ENCODE peak calls at places on chromosomes 1 and 21, in five cellular contexts. J is iPS-NIHi11, B is caudate nucleus, K is breast epithelium, Q is brain microvascular endothelial cell. N is an unnamed sample.

GRCh38 chr1:162384116-162384515 is 2.6 kb downstream of the C1orf226 start:
- DNase-seq in K (no peak), J (no peak), B (no peak), Q (no peak), N (no peak)

GRCh38 chr21:38121888-38122705 is 134.7 kb upstream of the KCNJ15 start:
- DNase-seq in J (no peak), B (no peak), K (no peak), Q (no peak), N (no peak)

GRCh38 chr1:214379254-214379970 is 98.5 kb downstream of the SMYD2 start:
- DNase-seq in K (no peak), Q (no peak), J (no peak), B (no peak), N (peak)

GRCh38 chr1:241167121-241167619 is 189.8 kb downstream of the RGS7 start:
- DNase-seq in Q (no peak), J (no peak), B (no peak), K (no peak), N (no peak)

GRCh38 chr1:179146916-179147315 is 65.0 kb downstream of the TOR3A start:
- DNase-seq in B (no peak), Q (no peak), J (no peak), K (no peak), N (no peak)

GRCh38 chr21:31671931-31672330 is 12.4 kb downstream of the SOD1 start:
- DNase-seq in J (no peak), Q (no peak), K (no peak), B (no peak), N (no peak)

GRCh38 chr1:14926818-14927555 is 226.6 kb upstream of the TMEM51 start:
- DNase-seq in J (no peak), K (no peak), B (peak), Q (no peak), N (no peak)

GRCh38 chr1:61781151-61781550 is 38.9 kb downstream of the PATJ start:
- DNase-seq in J (no peak), B (no peak), K (no peak), Q (no peak), N (peak)

GRCh38 chr1:12488666-12489354 is 129.2 kb downstream of the DHRS3 start:
- DNase-seq in J (no peak), B (no peak), Q (no peak), K (no peak), N (peak)

GRCh38 chr1:162276493-162276892 is 100.2 kb downstream of the SPATA46 start:
- DNase-seq in Q (no peak), K (no peak), B (no peak), J (peak), N (no peak)

GRCh38 chr21:33317226-33317625 is 7.5 kb upstream of the IFNAR1 start:
- DNase-seq in Q (no peak), J (no peak), B (no peak), K (no peak), N (no peak)

GRCh38 chr1:22547186-22547817 is 16.0 kb upstream of the EPHA8 start:
- DNase-seq in B (no peak), Q (no peak), K (no peak), J (no peak), N (no peak)

GRCh38 chr1:215568287-215568692 is 1.2 kb downstream of the KCTD3 start:
- DNase-seq in K (peak), J (peak), B (peak), Q (peak), N (no peak)

GRCh38 chr1:26284597-26285351 is 4.9 kb downstream of the SH3BGRL3 start:
- DNase-seq in K (peak), J (peak), B (no peak), Q (peak), N (peak)

GRCh38 chr1:182229907-182230522 is 161.6 kb downstream of the GLUL start:
- DNase-seq in Q (no peak), J (peak), B (no peak), K (no peak), N (peak)

GRCh38 chr1:80054129-80054528 is 1047.6 kb upstream of the ADGRL4 start:
- DNase-seq in B (no peak), J (peak), K (no peak), Q (peak), N (no peak)

GRCh38 chr1:6414443-6414844 is 5.3 kb downstream of the HES2 start:
- DNase-seq in B (no peak), K (no peak), J (peak), Q (no peak), N (peak)

GRCh38 chr1:34749983-34750382 is 4.9 kb upstream of the GJB5 start:
- DNase-seq in K (no peak), B (no peak), J (peak), Q (no peak), N (peak)

GRCh38 chr1:182198006-182198605 is 136.6 kb upstream of the ZNF648 start:
- DNase-seq in J (peak), B (no peak), K (no peak), Q (no peak), N (peak)

GRCh38 chr21:45444385-45444784 is 39.4 kb downstream of the COL18A1 start:
- DNase-seq in J (no peak), Q (no peak), B (no peak), K (no peak), N (no peak)

GRCh38 chr21:45319461-45320211 is 31.9 kb upstream of the POFUT2 start:
- DNase-seq in J (peak), Q (no peak), K (no peak), B (no peak), N (no peak)

GRCh38 chr1:225961659-225962439 is 20.8 kb upstream of the LEFTY2 start:
- DNase-seq in B (no peak), K (no peak), Q (no peak), J (no peak), N (no peak)

GRCh38 chr1:73194965-73195364 is 912.6 kb upstream of the NEGR1 start:
- DNase-seq in J (no peak), Q (no peak), K (no peak), B (no peak), N (no peak)

GRCh38 chr1:113146242-113147072 is 73.5 kb downstream of the LRIG2 start:
- DNase-seq in J (no peak), B (no peak), Q (peak), K (no peak), N (peak)

GRCh38 chr1:89199515-89199914 is 773 bp upstream of the GBP4 start:
- DNase-seq in J (no peak), B (no peak), K (no peak), Q (no peak), N (no peak)

GRCh38 chr21:45070970-45071369 is 3.4 kb upstream of the ADARB1 start:
- DNase-seq in Q (no peak), B (no peak), J (no peak), K (no peak), N (no peak)

GRCh38 chr1:143736562-143736961 is 235.2 kb downstream of the FAM72C start:
- DNase-seq in J (no peak), B (no peak), K (no peak), Q (no peak), N (no peak)

GRCh38 chr1:80594013-80594412 is 1206.7 kb upstream of the ADGRL2 start:
- DNase-seq in Q (no peak), B (no peak), J (peak), K (peak), N (no peak)

GRCh38 chr1:193185861-193186714 is at the start of gene B3GALT2:
- DNase-seq in J (no peak), Q (peak), K (no peak), B (peak), N (no peak)

GRCh38 chr1:24161270-24161669 is 18.3 kb upstream of the IL22RA1 start:
- DNase-seq in K (no peak), B (no peak), Q (no peak), J (no peak), N (no peak)

GRCh38 chr1:150149490-150150453 is at the start of gene PLEKHO1:
- DNase-seq in Q (peak), K (peak), B (peak), J (peak), N (peak)

GRCh38 chr1:14300991-14301703 is 297.3 kb upstream of the KAZN start:
- DNase-seq in B (peak), K (no peak), J (no peak), Q (no peak), N (peak)

GRCh38 chr21:29149771-29150425 is 19.5 kb downstream of the MAP3K7CL start:
- DNase-seq in Q (peak), K (no peak), J (no peak), B (no peak), N (no peak)

GRCh38 chr1:38000529-38001453 is 4.5 kb downstream of the FHL3 start:
- DNase-seq in K (peak), Q (peak), B (no peak), J (peak), N (peak)

GRCh38 chr1:87450615-87451209 is 122.0 kb downstream of the LMO4 start:
- DNase-seq in J (no peak), K (no peak), B (no peak), Q (no peak), N (peak)

GRCh38 chr1:234535763-234536515 is 57.0 kb upstream of the TARBP1 start:
- DNase-seq in Q (peak), J (no peak), B (no peak), K (peak), N (no peak)

GRCh38 chr1:184406454-184406853 is 19.6 kb downstream of the C1orf21 start:
- DNase-seq in Q (no peak), J (no peak), B (no peak), K (no peak), N (no peak)

GRCh38 chr1:159011701-159012100 is 2.0 kb downstream of the IFI16 start:
- DNase-seq in J (no peak), B (no peak), K (no peak), Q (no peak), N (no peak)

GRCh38 chr21:46181436-46181835 is 2.8 kb downstream of the SPATC1L start:
- DNase-seq in Q (no peak), J (no peak), B (no peak), K (peak), N (no peak)

GRCh38 chr21:31975491-31975890 is 102.7 kb downstream of the HUNK start:
- DNase-seq in Q (no peak), K (no peak), J (no peak), B (no peak), N (no peak)